ENCODE peak calls at places on chromosome 15, in eight cellular contexts. M is body of pancreas; Z is AG04450; H is DMS153; O is upper lobe of right lung; L is stimulated activated CD4-positive, alpha-beta T cell treated with anti-CD3 and anti-CD28 coated beads, TNF-alpha, amount 100 ng/mL, for 1 hour; V is BE2C; N is hypothalamus. C is an unnamed sample.

GRCh38 chr15:25188051-25188450 is 233.3 kb downstream of the SNRPN start:
- DNase-seq in L (no peak), O (no peak), H (no peak), Z (no peak), M (no peak), N (no peak), V (no peak), C (no peak)

GRCh38 chr15:80367094-80367493 is 37.1 kb upstream of the ARNT2 start:
- DNase-seq in L (no peak), H (no peak), Z (no peak), V (peak), M (no peak), O (no peak), N (no peak), C (peak)

GRCh38 chr15:52783191-52783829 is 6.8 kb downstream of the ONECUT1 start:
- DNase-seq in V (no peak), H (no peak), O (peak), M (peak), N (no peak), Z (no peak), L (no peak), C (no peak)

GRCh38 chr15:42314818-42315217 is 41.6 kb upstream of the TMEM87A start:
- DNase-seq in M (no peak), O (no peak), N (no peak), V (no peak), H (no peak), L (no peak), Z (no peak), C (no peak)

GRCh38 chr15:47184003-47184404 is 533.3 kb upstream of the SEMA6D start:
- DNase-seq in M (peak), H (no peak), V (peak), Z (no peak), L (no peak), N (no peak), O (peak), C (no peak)

GRCh38 chr15:60602323-60602722 is 123.4 kb upstream of the ICE2 start:
- DNase-seq in V (no peak), L (no peak), O (no peak), Z (no peak), M (no peak), H (no peak), N (no peak), C (no peak)

GRCh38 chr15:80275946-80276345 is 23.9 kb upstream of the CTXND1 start:
- DNase-seq in M (no peak), O (no peak), H (peak), Z (no peak), L (no peak), V (peak), N (no peak), C (peak)

GRCh38 chr15:79918278-79918677 is 21.5 kb upstream of the MTHFS start:
- DNase-seq in Z (no peak), N (no peak), L (no peak), H (no peak), O (no peak), M (no peak), V (no peak), C (no peak)